ENCODE peak calls at places on chromosome 12, in seven cellular contexts. X, B, M, A, S, J and G are unnamed samples.

GRCh38 chr12:2628401-2628800 is 166.4 kb upstream of the FKBP4 start:
- DNase-seq in A (no peak), M (no peak), J (no peak), S (no peak), X (no peak), B (no peak), G (no peak)

GRCh38 chr12:21438643-21439042 is 1.2 kb downstream of the PYROXD1 start:
- DNase-seq in M (no peak), A (no peak), X (no peak), S (no peak), J (no peak), B (no peak), G (no peak)

GRCh38 chr12:77087427-77087826 is 22.1 kb upstream of the E2F7 start:
- DNase-seq in X (no peak), M (no peak), B (no peak), A (no peak), S (no peak), J (peak), G (no peak)

GRCh38 chr12:38056701-38057689 is 259.6 kb upstream of the ALG10B start:
- DNase-seq in S (no peak), J (no peak), X (peak), M (no peak), A (no peak), B (no peak), G (no peak)

GRCh38 chr12:114339626-114340025 is 66.3 kb downstream of the TBX5 start:
- DNase-seq in B (no peak), A (no peak), M (no peak), J (peak), S (no peak), X (no peak), G (no peak)

GRCh38 chr12:114638790-114639435 is 45.1 kb downstream of the TBX3 start:
- DNase-seq in J (no peak), X (no peak), A (no peak), M (no peak), S (no peak), B (no peak), G (no peak)

GRCh38 chr12:15196678-15197267 is 24.4 kb downstream of the RERG start:
- DNase-seq in A (no peak), J (no peak), S (no peak), X (no peak), M (no peak), B (no peak), G (no peak)

GRCh38 chr12:107468976-107469375 is 216.6 kb upstream of the PWP1 start:
- DNase-seq in A (no peak), S (no peak), M (no peak), J (no peak), X (peak), B (no peak), G (no peak)

GRCh38 chr12:14261096-14261495 is 104.4 kb upstream of the ATF7IP start:
- DNase-seq in A (no peak), M (no peak), S (no peak), J (no peak), X (no peak), B (no peak), G (no peak)

GRCh38 chr12:75641031-75641780 is 129.8 kb upstream of the KRR1 start:
- DNase-seq in A (no peak), M (no peak), S (no peak), B (no peak), J (peak), X (no peak), G (no peak)

GRCh38 chr12:89875809-89876208 is 167.2 kb upstream of the ATP2B1 start:
- DNase-seq in A (no peak), M (no peak), B (no peak), S (no peak), J (no peak), X (no peak), G (no peak)

GRCh38 chr12:68490476-68490875 is 120.2 kb upstream of the RAP1B start:
- DNase-seq in A (no peak), B (no peak), M (no peak), S (no peak), J (no peak), X (no peak), G (no peak)

GRCh38 chr12:94327819-94328218 is 131.8 kb downstream of the CEP83 start:
- DNase-seq in X (no peak), M (no peak), S (no peak), B (no peak), J (no peak), A (no peak), G (no peak)

GRCh38 chr12:118190266-118190665 is 54.3 kb downstream of the PEBP1 start:
- DNase-seq in B (no peak), M (no peak), A (no peak), J (peak), S (peak), X (no peak), G (no peak)

GRCh38 chr12:102067574-102068258 is 5.9 kb upstream of the WASHC3 start:
- DNase-seq in B (no peak), X (no peak), M (no peak), J (peak), A (no peak), S (no peak), G (no peak)

GRCh38 chr12:2680676-2681039 is 114.1 kb upstream of the FKBP4 start:
- DNase-seq in S (no peak), A (no peak), J (no peak), B (no peak), X (no peak), M (no peak), G (peak)

GRCh38 chr12:101298426-101298825 is 18.5 kb downstream of the UTP20 start:
- DNase-seq in X (no peak), M (no peak), B (no peak), A (no peak), S (no peak), J (peak), G (no peak)

GRCh38 chr12:88856201-88856600 is 275.9 kb upstream of the KITLG start:
- DNase-seq in J (peak), B (no peak), S (no peak), X (no peak), M (no peak), A (no peak), G (no peak)

GRCh38 chr12:79597910-79598309 is 92.9 kb downstream of the PAWR start:
- DNase-seq in M (no peak), J (peak), X (no peak), B (no peak), A (no peak), S (no peak), G (no peak)

GRCh38 chr12:107990325-107990724 is 138.8 kb upstream of the WSCD2 start:
- DNase-seq in J (peak), S (no peak), A (no peak), B (no peak), X (no peak), M (peak), G (no peak)

GRCh38 chr12:48003226-48004038 is 844 bp downstream of the COL2A1 start:
- DNase-seq in B (no peak), M (no peak), S (no peak), A (no peak), X (no peak), J (no peak), G (no peak)

GRCh38 chr12:111195316-111195715 is 173.6 kb downstream of the PHETA1 start:
- DNase-seq in S (no peak), M (no peak), J (no peak), A (no peak), B (no peak), X (no peak), G (no peak)

GRCh38 chr12:115570271-115570777 is 707.2 kb downstream of the MED13L start:
- DNase-seq in B (peak), J (no peak), M (no peak), S (peak), A (no peak), X (no peak), G (no peak)

GRCh38 chr12:117377758-117378157 is 16.3 kb upstream of the NOS1 start:
- DNase-seq in J (no peak), S (no peak), X (no peak), A (no peak), B (no peak), M (peak), G (no peak)

GRCh38 chr12:106267535-106267934 is 19.7 kb upstream of the CKAP4 start:
- DNase-seq in J (no peak), B (no peak), X (no peak), S (no peak), M (no peak), A (no peak), G (no peak)

GRCh38 chr12:68317047-68317667 is 15.0 kb downstream of the MDM1 start:
- DNase-seq in X (no peak), A (no peak), S (no peak), M (peak), J (peak), B (peak), G (no peak)

GRCh38 chr12:132460571-132460970 is 29.4 kb upstream of the FBRSL1 start:
- DNase-seq in X (no peak), S (no peak), A (no peak), M (no peak), J (no peak), B (no peak), G (no peak)

GRCh38 chr12:46265734-46266133 is 3.1 kb downstream of the SLC38A1 start:
- DNase-seq in S (no peak), J (no peak), B (no peak), A (no peak), M (no peak), X (no peak), G (no peak)

GRCh38 chr12:113425960-113426453 is 3.8 kb downstream of the SDSL start:
- DNase-seq in S (no peak), A (no peak), B (no peak), X (no peak), J (no peak), M (no peak), G (no peak)

GRCh38 chr12:53219116-53219955 is 12.3 kb upstream of the ITGB7 start:
- DNase-seq in B (peak), S (peak), M (no peak), J (peak), A (peak), X (peak), G (no peak)

GRCh38 chr12:6765634-6766581 is at the start of gene PTMS:
- DNase-seq in A (peak), M (peak), B (peak), X (peak), S (peak), J (peak), G (peak)

GRCh38 chr12:98296462-98297079 is 218.8 kb upstream of the TMPO start:
- DNase-seq in A (no peak), S (peak), J (peak), B (no peak), M (no peak), X (no peak), G (no peak)

GRCh38 chr12:83015390-83016225 is 328.9 kb downstream of the TMTC2 start:
- DNase-seq in J (no peak), X (no peak), B (no peak), A (no peak), M (no peak), S (no peak), G (no peak)

GRCh38 chr12:45789025-45789424 is 59.5 kb downstream of the ARID2 start:
- DNase-seq in M (no peak), X (no peak), S (no peak), B (no peak), A (no peak), J (peak), G (no peak)

GRCh38 chr12:80232873-80233272 is 133.5 kb downstream of the OTOGL start:
- DNase-seq in S (no peak), B (no peak), A (no peak), M (no peak), J (no peak), X (no peak), G (no peak)

GRCh38 chr12:65892905-65893304 is 68.6 kb downstream of the HMGA2 start:
- DNase-seq in J (peak), S (peak), X (no peak), M (no peak), B (no peak), A (no peak), G (no peak)

GRCh38 chr12:46667547-46667946 is 158.2 kb downstream of the SLC38A4 start:
- DNase-seq in A (no peak), X (no peak), J (no peak), M (no peak), S (no peak), B (no peak), G (no peak)

GRCh38 chr12:49055978-49056754 is 4.4 kb downstream of the KMT2D start:
- DNase-seq in X (no peak), S (peak), M (no peak), J (peak), B (peak), A (no peak), G (no peak)

GRCh38 chr12:32155041-32155440 is 48.4 kb downstream of the BICD1 start:
- DNase-seq in B (no peak), A (no peak), M (peak), S (no peak), J (no peak), X (no peak), G (no peak)

GRCh38 chr12:132632521-132633228 is 14.1 kb downstream of the P2RX2 start:
- DNase-seq in B (no peak), M (no peak), A (no peak), X (peak), J (no peak), S (no peak), G (no peak)